ENCODE peak calls at places on chromosomes 2 and 18, in nine cellular contexts. F is CD8-positive, alpha-beta memory T cell; E is ovary; K is heart left ventricle; L is pancreas; C is left ventricle myocardium inferior; G is iPS DF 6.9; S is colonic mucosa; A is CD8-positive, alpha-beta T cell. W is an unnamed sample.

GRCh38 chr2:76748581-76749296 is 773.4 kb downstream of the LRRTM4 start:
- DNase-seq in E (no peak), L (peak; percentile 43), K (no peak), C (no peak), G (no peak), A (no peak), S (no peak), F (no peak), W (no peak)

GRCh38 chr2:33130544-33130943 is 183.8 kb downstream of the LTBP1 start:
- DNase-seq in G (no peak), A (no peak), C (no peak), E (no peak), L (no peak), F (no peak), K (no peak), S (no peak), W (no peak)

GRCh38 chr2:146602383-146602782 is 1242.4 kb upstream of the ACVR2A start:
- DNase-seq in C (no peak), A (no peak), S (no peak), L (no peak), K (no peak), E (no peak), G (no peak), F (no peak), W (no peak)

GRCh38 chr18:57705011-57705410 is 83.4 kb upstream of the NARS1 start:
- DNase-seq in E (no peak), G (no peak), C (no peak), S (no peak), A (no peak), F (no peak), K (no peak), L (no peak), W (no peak)

GRCh38 chr2:130766711-130767407 is 11.5 kb downstream of the AMER3 start:
- DNase-seq in E (no peak), F (no peak), K (no peak), L (no peak), S (no peak), A (no peak), C (no peak), G (no peak), W (no peak)

GRCh38 chr18:55384551-55385275 is 203.3 kb downstream of the TCF4 start:
- DNase-seq in K (no peak), A (no peak), S (peak; percentile 23), G (peak; percentile 35), L (no peak), E (no peak), C (no peak), F (no peak), W (no peak)

GRCh38 chr2:45674035-45674791 is 22.7 kb downstream of the PRKCE start:
- DNase-seq in E (no peak), K (no peak), F (no peak), C (no peak), S (no peak), L (no peak), A (no peak), G (no peak), W (no peak)

GRCh38 chr2:119218478-119219064 is 5.1 kb upstream of the STEAP3 start:
- DNase-seq in F (no peak), G (no peak), C (no peak), K (peak; percentile 64), E (peak; percentile 55), S (no peak), L (no peak), A (no peak), W (peak; percentile 53)

GRCh38 chr2:38702413-38702812 is 36.5 kb downstream of the GALM start:
- DNase-seq in F (no peak), K (no peak), E (no peak), A (no peak), G (no peak), L (no peak), C (no peak), S (no peak), W (no peak)

GRCh38 chr18:78776151-78776550 is 203.5 kb upstream of the SALL3 start:
- DNase-seq in K (no peak), C (no peak), L (peak; percentile 17), G (no peak), E (no peak), A (no peak), S (no peak), F (no peak), W (no peak)

GRCh38 chr2:150643106-150643730 is 155.8 kb upstream of the RND3 start:
- DNase-seq in C (no peak), A (no peak), E (no peak), S (no peak), G (no peak), L (no peak), F (no peak), K (no peak), W (no peak)

GRCh38 chr2:240166191-240166590 is 25.7 kb upstream of the OTOS start:
- DNase-seq in C (no peak), E (no peak), G (no peak), A (no peak), S (no peak), F (no peak), L (peak; percentile 28), K (no peak), W (no peak)

GRCh38 chr2:230668184-230668938 is 44.3 kb upstream of the CAB39 start:
- DNase-seq in G (no peak), C (peak; percentile 44), E (no peak), S (no peak), L (no peak), A (no peak), K (peak; percentile 59), F (no peak), W (peak; percentile 33)

GRCh38 chr18:69936191-69936558 is 11.5 kb downstream of the CD226 start:
- DNase-seq in C (no peak), G (no peak), A (no peak), S (no peak), L (no peak), F (no peak), E (no peak), K (peak; percentile 33), W (no peak)

GRCh38 chr2:15170068-15170775 is 390.9 kb downstream of the NBAS start:
- DNase-seq in K (peak; percentile 30), G (no peak), L (no peak), S (no peak), F (no peak), A (no peak), E (no peak), C (no peak), W (no peak)

GRCh38 chr18:78499586-78499985 is 480.0 kb upstream of the SALL3 start:
- DNase-seq in K (no peak), E (no peak), G (no peak), L (no peak), S (no peak), C (no peak), A (no peak), F (no peak), W (no peak)

GRCh38 chr2:57497489-57498096 is 549.0 kb upstream of the VRK2 start:
- DNase-seq in F (no peak), C (no peak), G (peak; percentile 20), L (peak; percentile 52), S (peak; percentile 34), A (no peak), E (no peak), K (peak; percentile 26), W (peak; percentile 31)

GRCh38 chr2:235513984-235514626 is 20.3 kb downstream of the AGAP1 start:
- DNase-seq in E (no peak), L (no peak), C (no peak), G (no peak), F (no peak), S (no peak), A (no peak), K (no peak), W (no peak)
- H3K4me1 ChIP-seq in E (peaks cover 12% of the 10 kb centered on the region), L (peaks cover 16% of the 10 kb centered on the region), C (peaks cover 17% of the 10 kb centered on the region), G (peaks cover 4% of the 10 kb centered on the region), F (no peaks in the 10 kb centered on the region), S (peaks cover 26% of the 10 kb centered on the region), A (no peaks in the 10 kb centered on the region), K (peaks cover 12% of the 10 kb centered on the region), W (no peaks in the 10 kb centered on the region)

DNA sequence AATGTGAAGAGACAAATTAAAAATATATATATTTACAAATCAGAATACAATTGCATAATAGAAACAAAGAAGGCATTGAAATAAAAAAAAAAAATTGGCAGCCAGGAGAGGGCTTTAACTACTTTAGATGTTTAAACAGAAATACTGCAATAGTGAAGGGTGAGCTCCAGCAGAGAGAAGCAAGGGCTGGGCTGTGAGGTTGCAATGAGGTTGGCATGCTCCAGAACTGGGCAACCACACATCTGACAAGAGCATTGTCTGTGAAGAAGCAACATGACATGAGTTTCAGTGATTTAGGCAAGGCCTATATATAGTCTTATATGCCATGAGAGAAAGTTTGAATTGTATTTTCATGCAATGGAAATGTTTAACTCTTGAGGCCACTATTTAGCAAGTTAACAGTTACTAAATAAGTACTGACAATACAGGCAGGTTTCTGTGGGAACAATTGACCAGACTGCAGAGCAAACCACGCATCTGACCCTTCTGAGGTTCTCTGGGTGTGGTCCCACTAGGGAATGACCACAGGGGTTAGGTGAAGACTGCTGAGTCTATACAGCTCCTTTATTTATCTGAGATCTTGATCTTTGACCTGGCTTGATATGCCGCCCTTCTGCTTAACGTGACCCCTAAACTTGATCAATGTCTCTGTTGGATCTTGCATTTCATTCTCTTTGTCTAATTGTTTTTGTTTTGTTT is 354.2 kb upstream of the PIK3C3 start:
- DNase-seq in C (no peak), G (no peak), S (no peak), F (no peak), K (no peak), L (no peak), A (no peak), E (no peak), W (no peak)
- H3K4me3 ChIP-seq in C (no peak overlapping the region), G (no peak overlapping the region), S (no peak overlapping the region), F (no peak overlapping the region), K (no peak overlapping the region), L (no peak overlapping the region), A (no peak overlapping the region), E (no peak overlapping the region), W (no peak overlapping the region)

GRCh38 chr18:10271481-10271880 is 183.0 kb upstream of the APCDD1 start:
- DNase-seq in L (no peak), G (no peak), F (no peak), E (no peak), K (no peak), C (no peak), S (no peak), A (no peak), W (no peak)

GRCh38 chr18:10274327-10274726 is 180.1 kb upstream of the APCDD1 start:
- DNase-seq in E (no peak), F (no peak), S (no peak), K (peak; percentile 46), C (peak; percentile 37), G (no peak), L (no peak), A (no peak), W (no peak)

GRCh38 chr18:10266236-10266585 is 188.2 kb upstream of the APCDD1 start:
- DNase-seq in A (no peak), G (no peak), C (no peak), L (no peak), S (no peak), E (no peak), K (no peak), F (no peak), W (no peak)

GRCh38 chr18:10269226-10269625 is 185.2 kb upstream of the APCDD1 start:
- DNase-seq in K (no peak), G (no peak), S (no peak), E (no peak), C (no peak), L (no peak), F (no peak), A (no peak), W (no peak)

GRCh38 chr18:10270160-10270571 is 184.3 kb upstream of the APCDD1 start:
- DNase-seq in K (peak; percentile 59), G (no peak), C (peak; percentile 37), F (no peak), A (no peak), S (no peak), L (no peak), E (peak; percentile 47), W (no peak)
- H3K27ac ChIP-seq in K (no peak overlapping the region), G (no peak overlapping the region), C (peak overlapping the region; percentile 73), F (no peak overlapping the region), A (no peak overlapping the region), S (no peak overlapping the region), L (no peak overlapping the region), E (peak overlapping the region; percentile 32), W (peak overlapping the region; percentile 51)

GRCh38 chr18:22385718-22386117 is 32.0 kb downstream of the CTAGE1 start:
- DNase-seq in E (no peak), G (no peak), C (no peak), L (no peak), K (no peak), S (no peak), F (no peak), A (no peak), W (no peak)
- H3K4me1 ChIP-seq in E (no peaks in the 10 kb centered on the region), G (no peaks in the 10 kb centered on the region), C (peaks cover 10% of the 10 kb centered on the region), L (no peaks in the 10 kb centered on the region), K (peaks cover 12% of the 10 kb centered on the region), S (no peaks in the 10 kb centered on the region), F (no peaks in the 10 kb centered on the region), A (no peaks in the 10 kb centered on the region), W (no peaks in the 10 kb centered on the region)